ENCODE peak calls at places on chromosomes 4 and X, in ten cellular contexts. A is ecto neural progenitor cell; I is dermis blood vessel endothelial cell; B is activated CD4-positive, alpha-beta T cell treated with anti-CD3 and anti-CD28 coated beads for 48 hours; Z is sciatic nerve; Q is HAP-1; E is cardiac fibroblast; Y is tibial artery; L is C1 segment of cervical spinal cord; H is GM04504. O is an unnamed sample.

GRCh38 chr4:102867278-102868152 is 1.3 kb upstream of the CISD2 start:
- DNase-seq in A (no peak), I (no peak), B (no peak), Z (no peak), Q (peak), E (no peak), Y (no peak), L (no peak), H (no peak), O (no peak)

GRCh38 chrX:37578045-37578444 is 6.6 kb downstream of the LANCL3 start:
- DNase-seq in A (no peak), I (no peak), B (no peak), Z (no peak), Q (no peak), E (no peak), Y (no peak), L (no peak), H (no peak), O (no peak)

GRCh38 chr4:156933633-156934258 is 37.9 kb downstream of the PDGFC start:
- DNase-seq in A (no peak), I (peak), B (no peak), Z (no peak), Q (no peak), E (peak), Y (no peak), L (no peak), H (peak), O (no peak)

GRCh38 chr4:104411501-104411900 is 83.2 kb downstream of the CXXC4 start:
- DNase-seq in A (no peak), I (no peak), B (no peak), Z (no peak), Q (no peak), E (no peak), Y (no peak), L (no peak), H (no peak), O (no peak)

GRCh38 chrX:13669246-13669689 is 16.3 kb downstream of the TCEANC start:
- DNase-seq in A (no peak), I (peak), B (peak), Z (peak), Q (no peak), E (peak), Y (peak), L (no peak), H (peak), O (peak)

GRCh38 chr4:76850010-76850441 is 47.9 kb downstream of the SOWAHB start:
- DNase-seq in A (no peak), I (peak), B (no peak), Z (no peak), Q (no peak), E (peak), Y (no peak), L (no peak), H (peak), O (no peak)

GRCh38 chrX:152637649-152638442 is at the start of gene GABRQ:
- DNase-seq in A (peak), I (peak), B (peak), Z (peak), Q (peak), E (peak), Y (no peak), L (no peak), H (no peak), O (peak)

GRCh38 chrX:37010496-37010895 is 2.3 kb downstream of the FAM47C start:
- DNase-seq in A (no peak), I (no peak), B (no peak), Z (no peak), Q (no peak), E (no peak), Y (no peak), L (no peak), H (no peak), O (no peak)

GRCh38 chr4:154569028-154569427 is 6.2 kb downstream of the FGB start:
- DNase-seq in A (no peak), I (no peak), B (no peak), Z (no peak), Q (no peak), E (peak), Y (no peak), L (no peak), H (no peak), O (no peak)

GRCh38 chr4:105122334-105122733 is 24.3 kb upstream of the TET2 start:
- DNase-seq in A (no peak), I (peak), B (no peak), Z (no peak), Q (no peak), E (peak), Y (no peak), L (no peak), H (no peak), O (no peak)

GRCh38 chr4:621296-622070 is 3.9 kb upstream of the PDE6B start:
- DNase-seq in A (peak), I (no peak), B (no peak), Z (peak), Q (no peak), E (no peak), Y (peak), L (no peak), H (no peak), O (no peak)

GRCh38 chr4:179272282-179272681 is 1830.0 kb upstream of the AGA start:
- DNase-seq in A (no peak), I (no peak), B (no peak), Z (no peak), Q (no peak), E (no peak), Y (no peak), L (no peak), H (no peak), O (no peak)

GRCh38 chrX:139126493-139126892 is 404.0 kb upstream of the F9 start:
- DNase-seq in A (no peak), I (peak), B (peak), Z (no peak), Q (peak), E (no peak), Y (no peak), L (no peak), H (no peak), O (no peak)

GRCh38 chrX:136755411-136755810 is 25.3 kb downstream of the ARHGEF6 start:
- DNase-seq in A (no peak), I (no peak), B (no peak), Z (no peak), Q (no peak), E (no peak), Y (no peak), L (no peak), H (no peak), O (no peak)

GRCh38 chr4:3868146-3868840 is 102.1 kb downstream of the ADRA2C start:
- DNase-seq in A (peak), I (peak), B (peak), Z (peak), Q (no peak), E (no peak), Y (no peak), L (no peak), H (no peak), O (no peak)

GRCh38 chrX:49155900-49156837 is 6.4 kb upstream of the MAGIX start:
- DNase-seq in A (peak), I (peak), B (peak), Z (peak), Q (peak), E (peak), Y (peak), L (peak), H (peak), O (peak)

GRCh38 chrX:17412692-17413091 is 37.7 kb downstream of the NHS start:
- DNase-seq in A (no peak), I (no peak), B (no peak), Z (no peak), Q (no peak), E (peak), Y (no peak), L (no peak), H (peak), O (no peak)

GRCh38 chrX:627510-627964 is 3.1 kb upstream of the SHOX start:
- DNase-seq in A (no peak), I (no peak), B (no peak), Z (no peak), Q (no peak), E (no peak), Y (no peak), L (no peak), H (no peak), O (no peak)

GRCh38 chr4:25783943-25784342 is 78.8 kb downstream of the SEL1L3 start:
- DNase-seq in A (no peak), I (peak), B (peak), Z (no peak), Q (no peak), E (peak), Y (no peak), L (no peak), H (no peak), O (no peak)

GRCh38 chr4:85860066-85860465 is 385.1 kb downstream of the ARHGAP24 start:
- DNase-seq in A (no peak), I (peak), B (no peak), Z (no peak), Q (no peak), E (peak), Y (no peak), L (no peak), H (no peak), O (no peak)

GRCh38 chrX:13265549-13266132 is 54.2 kb downstream of the ATXN3L start:
- DNase-seq in A (no peak), I (no peak), B (no peak), Z (no peak), Q (peak), E (no peak), Y (no peak), L (no peak), H (no peak), O (no peak)

GRCh38 chrX:129957241-129958099 is 25.0 kb upstream of the BCORL1 start:
- DNase-seq in A (peak), I (peak), B (peak), Z (peak), Q (peak), E (peak), Y (peak), L (no peak), H (no peak), O (peak)

GRCh38 chrX:148609766-148610698 is 109.6 kb downstream of the AFF2 start:
- DNase-seq in A (peak), I (no peak), B (peak), Z (no peak), Q (no peak), E (no peak), Y (no peak), L (no peak), H (no peak), O (no peak)

GRCh38 chr4:105058177-105058812 is 88.4 kb upstream of the TET2 start:
- DNase-seq in A (no peak), I (no peak), B (no peak), Z (no peak), Q (no peak), E (peak), Y (no peak), L (no peak), H (no peak), O (no peak)

GRCh38 chrX:41653125-41653524 is 35.6 kb upstream of the GPR34 start:
- DNase-seq in A (no peak), I (no peak), B (no peak), Z (no peak), Q (no peak), E (no peak), Y (no peak), L (no peak), H (no peak), O (no peak)

GRCh38 chr4:94410678-94411206 is 41.0 kb upstream of the PDLIM5 start:
- DNase-seq in A (no peak), I (no peak), B (no peak), Z (peak), Q (no peak), E (peak), Y (peak), L (no peak), H (no peak), O (peak)

GRCh38 chr4:53490161-53490915 is 100.9 kb downstream of the LNX1 start:
- DNase-seq in A (no peak), I (no peak), B (no peak), Z (no peak), Q (no peak), E (peak), Y (no peak), L (no peak), H (no peak), O (no peak)

GRCh38 chr4:69534697-69535096 is 39.0 kb upstream of the UGT2B4 start:
- DNase-seq in A (no peak), I (no peak), B (no peak), Z (no peak), Q (no peak), E (no peak), Y (no peak), L (no peak), H (no peak), O (no peak)

GRCh38 chr4:145881991-145882390 is 56.6 kb downstream of the ZNF827 start:
- DNase-seq in A (no peak), I (no peak), B (no peak), Z (no peak), Q (no peak), E (no peak), Y (no peak), L (no peak), H (no peak), O (peak)

GRCh38 chr4:5045099-5045498 is 6.2 kb upstream of the STK32B start:
- DNase-seq in A (no peak), I (peak), B (no peak), Z (no peak), Q (no peak), E (no peak), Y (peak), L (no peak), H (no peak), O (no peak)

GRCh38 chrX:108312938-108313337 is 125.3 kb downstream of the COL4A6 start:
- DNase-seq in A (no peak), I (peak), B (no peak), Z (no peak), Q (no peak), E (peak), Y (no peak), L (no peak), H (peak), O (peak)

GRCh38 chrX:24426340-24426913 is 38.7 kb upstream of the PDK3 start:
- DNase-seq in A (no peak), I (peak), B (no peak), Z (no peak), Q (no peak), E (peak), Y (no peak), L (no peak), H (no peak), O (no peak)

GRCh38 chrX:9642270-9642995 is 123.2 kb downstream of the GPR143 start:
- DNase-seq in A (no peak), I (no peak), B (no peak), Z (no peak), Q (no peak), E (no peak), Y (no peak), L (no peak), H (no peak), O (no peak)

O was measured in ureter.